ENCODE peak calls at places on chromosomes 3 and 15, in six cellular contexts. One of them, this sample, is unnamed.
A peak's percentile ranks its signal among the peaks of the same experiment; 100 is the strongest.

GRCh38 chr15:38587214-38587613 is 22.6 kb upstream of the RASGRP1 start:
- DNase-seq in epithelial cell of esophagus: no peak
- DNase-seq in naive thymus-derived CD4-positive, alpha-beta T cell: no peak
- DNase-seq in HT1080: no peak
- DNase-seq in activated gamma-delta T cell treated with Interleukin-2 at 50 U/mL for 16 hours: no peak
- DNase-seq in activated naive CD8-positive, alpha-beta T cell treated with anti-CD3 and anti-CD28 coated beads, Interleukin-2, amount 50 U/mL, for 16 hours: no peak
- DNase-seq in this sample: no peak

GRCh38 chr3:160929595-160929994 is 173.6 kb downstream of the PPM1L start:
- DNase-seq in naive thymus-derived CD4-positive, alpha-beta T cell: no peak
- DNase-seq in activated gamma-delta T cell treated with Interleukin-2 at 50 U/mL for 16 hours: no peak
- DNase-seq in HT1080: peak; percentile 51
- DNase-seq in activated naive CD8-positive, alpha-beta T cell treated with anti-CD3 and anti-CD28 coated beads, Interleukin-2, amount 50 U/mL, for 16 hours: no peak
- DNase-seq in epithelial cell of esophagus: no peak
- DNase-seq in this sample: no peak

GRCh38 chr3:72171946-72172345 is 387.0 kb upstream of the PROK2 start:
- DNase-seq in HT1080: no peak
- DNase-seq in epithelial cell of esophagus: no peak
- DNase-seq in activated naive CD8-positive, alpha-beta T cell treated with anti-CD3 and anti-CD28 coated beads, Interleukin-2, amount 50 U/mL, for 16 hours: no peak
- DNase-seq in activated gamma-delta T cell treated with Interleukin-2 at 50 U/mL for 16 hours: no peak
- DNase-seq in naive thymus-derived CD4-positive, alpha-beta T cell: no peak
- DNase-seq in this sample: no peak

GRCh38 chr15:40789119-40789518 is 17.8 kb upstream of the ZFYVE19 start:
- DNase-seq in HT1080: no peak
- DNase-seq in activated gamma-delta T cell treated with Interleukin-2 at 50 U/mL for 16 hours: no peak
- DNase-seq in naive thymus-derived CD4-positive, alpha-beta T cell: no peak
- DNase-seq in activated naive CD8-positive, alpha-beta T cell treated with anti-CD3 and anti-CD28 coated beads, Interleukin-2, amount 50 U/mL, for 16 hours: no peak
- DNase-seq in epithelial cell of esophagus: no peak
- DNase-seq in this sample: no peak

GRCh38 chr3:140859592-140860336 is 81.9 kb upstream of the SLC25A36 start:
- DNase-seq in epithelial cell of esophagus: peak; percentile 15
- DNase-seq in activated naive CD8-positive, alpha-beta T cell treated with anti-CD3 and anti-CD28 coated beads, Interleukin-2, amount 50 U/mL, for 16 hours: no peak
- DNase-seq in naive thymus-derived CD4-positive, alpha-beta T cell: no peak
- DNase-seq in HT1080: peak; percentile 62
- DNase-seq in activated gamma-delta T cell treated with Interleukin-2 at 50 U/mL for 16 hours: no peak
- DNase-seq in this sample: no peak

GRCh38 chr3:193780810-193781472 is 187.9 kb downstream of the OPA1 start:
- DNase-seq in activated naive CD8-positive, alpha-beta T cell treated with anti-CD3 and anti-CD28 coated beads, Interleukin-2, amount 50 U/mL, for 16 hours: no peak
- DNase-seq in epithelial cell of esophagus: peak; percentile 85
- DNase-seq in naive thymus-derived CD4-positive, alpha-beta T cell: no peak
- DNase-seq in HT1080: peak; percentile 92
- DNase-seq in activated gamma-delta T cell treated with Interleukin-2 at 50 U/mL for 16 hours: no peak
- DNase-seq in this sample: no peak

GRCh38 chr15:54560417-54560816 is 582.2 kb downstream of the UNC13C start:
- DNase-seq in HT1080: no peak
- DNase-seq in activated naive CD8-positive, alpha-beta T cell treated with anti-CD3 and anti-CD28 coated beads, Interleukin-2, amount 50 U/mL, for 16 hours: no peak
- DNase-seq in epithelial cell of esophagus: no peak
- DNase-seq in activated gamma-delta T cell treated with Interleukin-2 at 50 U/mL for 16 hours: no peak
- DNase-seq in naive thymus-derived CD4-positive, alpha-beta T cell: no peak
- DNase-seq in this sample: no peak

GRCh38 chr3:143302638-143303171 is 183.1 kb downstream of the CHST2 start:
- DNase-seq in naive thymus-derived CD4-positive, alpha-beta T cell: no peak
- DNase-seq in epithelial cell of esophagus: peak; percentile 85
- DNase-seq in HT1080: peak; percentile 87
- DNase-seq in activated naive CD8-positive, alpha-beta T cell treated with anti-CD3 and anti-CD28 coated beads, Interleukin-2, amount 50 U/mL, for 16 hours: no peak
- DNase-seq in activated gamma-delta T cell treated with Interleukin-2 at 50 U/mL for 16 hours: no peak
- DNase-seq in this sample: no peak

GRCh38 chr3:186118692-186119091 is 9.8 kb upstream of the ETV5 start:
- DNase-seq in naive thymus-derived CD4-positive, alpha-beta T cell: no peak
- DNase-seq in HT1080: no peak
- DNase-seq in activated naive CD8-positive, alpha-beta T cell treated with anti-CD3 and anti-CD28 coated beads, Interleukin-2, amount 50 U/mL, for 16 hours: no peak
- DNase-seq in epithelial cell of esophagus: no peak
- DNase-seq in activated gamma-delta T cell treated with Interleukin-2 at 50 U/mL for 16 hours: no peak
- DNase-seq in this sample: no peak

GRCh38 chr3:189298469-189299375 is 127.0 kb downstream of the TPRG1 start:
- DNase-seq in epithelial cell of esophagus: peak; percentile 87
- DNase-seq in HT1080: no peak
- DNase-seq in activated naive CD8-positive, alpha-beta T cell treated with anti-CD3 and anti-CD28 coated beads, Interleukin-2, amount 50 U/mL, for 16 hours: no peak
- DNase-seq in naive thymus-derived CD4-positive, alpha-beta T cell: no peak
- DNase-seq in activated gamma-delta T cell treated with Interleukin-2 at 50 U/mL for 16 hours: no peak
- DNase-seq in this sample: no peak

GRCh38 chr15:75775296-75776074 is 62.8 kb upstream of the CSPG4 start:
- DNase-seq in HT1080: no peak
- DNase-seq in epithelial cell of esophagus: peak; percentile 9
- DNase-seq in activated gamma-delta T cell treated with Interleukin-2 at 50 U/mL for 16 hours: no peak
- DNase-seq in activated naive CD8-positive, alpha-beta T cell treated with anti-CD3 and anti-CD28 coated beads, Interleukin-2, amount 50 U/mL, for 16 hours: no peak
- DNase-seq in naive thymus-derived CD4-positive, alpha-beta T cell: no peak
- DNase-seq in this sample: no peak

GRCh38 chr3:8976540-8977182 is 13.4 kb upstream of the RAD18 start:
- DNase-seq in naive thymus-derived CD4-positive, alpha-beta T cell: no peak
- DNase-seq in activated gamma-delta T cell treated with Interleukin-2 at 50 U/mL for 16 hours: no peak
- DNase-seq in activated naive CD8-positive, alpha-beta T cell treated with anti-CD3 and anti-CD28 coated beads, Interleukin-2, amount 50 U/mL, for 16 hours: no peak
- DNase-seq in HT1080: no peak
- DNase-seq in epithelial cell of esophagus: no peak
- DNase-seq in this sample: no peak

GRCh38 chr15:81069356-81069755 is 64.7 kb upstream of the CFAP161 start:
- DNase-seq in naive thymus-derived CD4-positive, alpha-beta T cell: no peak
- DNase-seq in activated gamma-delta T cell treated with Interleukin-2 at 50 U/mL for 16 hours: no peak
- DNase-seq in epithelial cell of esophagus: no peak
- DNase-seq in HT1080: no peak
- DNase-seq in activated naive CD8-positive, alpha-beta T cell treated with anti-CD3 and anti-CD28 coated beads, Interleukin-2, amount 50 U/mL, for 16 hours: no peak
- DNase-seq in this sample: no peak

GRCh38 chr15:31256385-31257265 is 70.0 kb upstream of the KLF13 start:
- DNase-seq in HT1080: no peak
- DNase-seq in naive thymus-derived CD4-positive, alpha-beta T cell: no peak
- DNase-seq in activated gamma-delta T cell treated with Interleukin-2 at 50 U/mL for 16 hours: no peak
- DNase-seq in activated naive CD8-positive, alpha-beta T cell treated with anti-CD3 and anti-CD28 coated beads, Interleukin-2, amount 50 U/mL, for 16 hours: no peak
- DNase-seq in epithelial cell of esophagus: no peak
- DNase-seq in this sample: no peak

GRCh38 chr3:77541203-77541922 is 501.5 kb downstream of the ROBO2 start:
- DNase-seq in activated naive CD8-positive, alpha-beta T cell treated with anti-CD3 and anti-CD28 coated beads, Interleukin-2, amount 50 U/mL, for 16 hours: no peak
- DNase-seq in HT1080: no peak
- DNase-seq in naive thymus-derived CD4-positive, alpha-beta T cell: no peak
- DNase-seq in epithelial cell of esophagus: no peak
- DNase-seq in activated gamma-delta T cell treated with Interleukin-2 at 50 U/mL for 16 hours: no peak
- DNase-seq in this sample: no peak

GRCh38 chr3:22118542-22118941 is 367.5 kb upstream of the ZNF385D start:
- DNase-seq in HT1080: no peak
- DNase-seq in naive thymus-derived CD4-positive, alpha-beta T cell: no peak
- DNase-seq in activated gamma-delta T cell treated with Interleukin-2 at 50 U/mL for 16 hours: no peak
- DNase-seq in activated naive CD8-positive, alpha-beta T cell treated with anti-CD3 and anti-CD28 coated beads, Interleukin-2, amount 50 U/mL, for 16 hours: no peak
- DNase-seq in epithelial cell of esophagus: no peak
- DNase-seq in this sample: no peak

GRCh38 chr3:175192536-175192935 is 333.4 kb downstream of the NAALADL2 start:
- DNase-seq in HT1080: peak; percentile 18
- DNase-seq in activated gamma-delta T cell treated with Interleukin-2 at 50 U/mL for 16 hours: no peak
- DNase-seq in naive thymus-derived CD4-positive, alpha-beta T cell: no peak
- DNase-seq in activated naive CD8-positive, alpha-beta T cell treated with anti-CD3 and anti-CD28 coated beads, Interleukin-2, amount 50 U/mL, for 16 hours: no peak
- DNase-seq in epithelial cell of esophagus: peak; percentile 71
- DNase-seq in this sample: no peak

GRCh38 chr15:77060560-77060959 is 10.3 kb downstream of the TSPAN3 start:
- DNase-seq in HT1080: no peak
- DNase-seq in epithelial cell of esophagus: no peak
- DNase-seq in naive thymus-derived CD4-positive, alpha-beta T cell: no peak
- DNase-seq in activated naive CD8-positive, alpha-beta T cell treated with anti-CD3 and anti-CD28 coated beads, Interleukin-2, amount 50 U/mL, for 16 hours: no peak
- DNase-seq in activated gamma-delta T cell treated with Interleukin-2 at 50 U/mL for 16 hours: no peak
- DNase-seq in this sample: no peak

GRCh38 chr3:157594413-157594812 is 91.2 kb upstream of the VEPH1 start:
- DNase-seq in naive thymus-derived CD4-positive, alpha-beta T cell: no peak
- DNase-seq in activated gamma-delta T cell treated with Interleukin-2 at 50 U/mL for 16 hours: no peak
- DNase-seq in HT1080: no peak
- DNase-seq in epithelial cell of esophagus: no peak
- DNase-seq in activated naive CD8-positive, alpha-beta T cell treated with anti-CD3 and anti-CD28 coated beads, Interleukin-2, amount 50 U/mL, for 16 hours: no peak
- DNase-seq in this sample: no peak

This sample was measured in central memory CD4-positive, alpha-beta T cell.